ENCODE peak calls at places on chromosome 9, in five cellular contexts. One of them, this sample, is unnamed.

GRCh38 chr9:73011346-73011745 is 58.5 kb upstream of the ALDH1A1 start:
- DNase-seq in glutamatergic neuron: no peak
- DNase-seq in AG04450: no peak
- DNase-seq in sciatic nerve: no peak
- DNase-seq in caudate nucleus: no peak
- DNase-seq in this sample: no peak

GRCh38 chr9:21883642-21884041 is 81.2 kb downstream of the MTAP start:
- DNase-seq in glutamatergic neuron: no peak
- DNase-seq in AG04450: no peak
- DNase-seq in sciatic nerve: no peak
- DNase-seq in caudate nucleus: no peak
- DNase-seq in this sample: no peak

GRCh38 chr9:101418518-101419111 is 17.0 kb downstream of the ALDOB start:
- DNase-seq in glutamatergic neuron: no peak
- DNase-seq in AG04450: no peak
- DNase-seq in sciatic nerve: no peak
- DNase-seq in caudate nucleus: no peak
- DNase-seq in this sample: no peak

GRCh38 chr9:33698267-33698666 is 97.1 kb upstream of the PRSS3 start:
- DNase-seq in glutamatergic neuron: no peak
- DNase-seq in AG04450: no peak
- DNase-seq in sciatic nerve: no peak
- DNase-seq in caudate nucleus: no peak
- DNase-seq in this sample: no peak

GRCh38 chr9:127684576-127684975 is 22.2 kb upstream of the CFAP157 start:
- DNase-seq in glutamatergic neuron: no peak
- DNase-seq in AG04450: no peak
- DNase-seq in sciatic nerve: no peak
- DNase-seq in caudate nucleus: no peak
- DNase-seq in this sample: no peak

GRCh38 chr9:87569008-87569908 is 71.6 kb downstream of the DAPK1 start:
- DNase-seq in glutamatergic neuron: no peak
- DNase-seq in AG04450: no peak
- DNase-seq in sciatic nerve: no peak
- DNase-seq in caudate nucleus: no peak
- DNase-seq in this sample: no peak

GRCh38 chr9:14846871-14847311 is 63.3 kb downstream of the FREM1 start:
- DNase-seq in glutamatergic neuron: peak; percentile 91
- DNase-seq in AG04450: no peak
- DNase-seq in sciatic nerve: peak; percentile 71
- DNase-seq in caudate nucleus: no peak
- DNase-seq in this sample: peak; percentile 3

GRCh38 chr9:100933656-100934055 is 94.9 kb upstream of the PLPPR1 start:
- DNase-seq in glutamatergic neuron: no peak
- DNase-seq in AG04450: no peak
- DNase-seq in sciatic nerve: no peak
- DNase-seq in caudate nucleus: no peak
- DNase-seq in this sample: no peak

This sample was measured in anterior cingulate cortex.